ENCODE peak calls at places on chromosome 15, in four cellular contexts. F is BE2C, I is hypothalamus, P is HT1080. Q is an unnamed sample.

GRCh38 chr15:87354661-87355410 is 901.7 kb downstream of the NTRK3 start:
- DNase-seq in P (peak), I (no peak), F (no peak), Q (peak)

GRCh38 chr15:30649952-30650929 is 24.3 kb downstream of the ARHGAP11B start:
- DNase-seq in F (no peak), P (peak), I (peak), Q (no peak)

GRCh38 chr15:41546846-41547786 is 3.1 kb upstream of the RPAP1 start:
- DNase-seq in F (no peak), P (peak), I (no peak), Q (peak)

GRCh38 chr15:57245714-57246113 is 130.6 kb upstream of the CGNL1 start:
- DNase-seq in I (no peak), P (no peak), F (no peak), Q (no peak)

GRCh38 chr15:62999923-63000484 is 42.5 kb upstream of the TPM1 start:
- DNase-seq in F (no peak), P (no peak), I (no peak), Q (peak)

GRCh38 chr15:80970018-80970657 is 19.5 kb downstream of the MESD start:
- DNase-seq in P (peak), F (peak), I (peak), Q (peak)

GRCh38 chr15:52683585-52683984 is 4.4 kb upstream of the ATOSA start:
- DNase-seq in I (no peak), F (no peak), P (no peak), Q (no peak)

GRCh38 chr15:43293402-43293801 is 26.7 kb upstream of the TGM5 start:
- DNase-seq in P (no peak), F (peak), I (no peak), Q (no peak)

GRCh38 chr15:58114812-58115211 is 23.4 kb upstream of the AQP9 start:
- DNase-seq in I (no peak), F (no peak), P (no peak), Q (no peak)

GRCh38 chr15:66189291-66189690 is 64.3 kb downstream of the MEGF11 start:
- DNase-seq in P (no peak), I (no peak), F (no peak), Q (no peak)

GRCh38 chr15:61084944-61085367 is 144.1 kb downstream of the RORA start:
- DNase-seq in I (no peak), F (peak), P (no peak), Q (no peak)

GRCh38 chr15:58387130-58387529 is 44.7 kb upstream of the LIPC start:
- DNase-seq in F (no peak), P (peak), I (no peak), Q (peak)

GRCh38 chr15:69098688-69099087 is 61.7 kb upstream of the GLCE start:
- DNase-seq in F (peak), I (no peak), P (no peak), Q (no peak)

GRCh38 chr15:72532991-72533601 is 59.0 kb downstream of the ARIH1 start:
- DNase-seq in I (no peak), F (no peak), P (peak), Q (no peak)

GRCh38 chr15:62059818-62060115 is 480 bp downstream of the VPS13C start:
- DNase-seq in P (peak), I (peak), F (peak), Q (peak)

GRCh38 chr15:85831415-85832113 is 36.8 kb upstream of the KLHL25 start:
- DNase-seq in P (no peak), I (peak), F (peak), Q (peak)

GRCh38 chr15:83248151-83248851 is 36.2 kb downstream of the BNC1 start:
- DNase-seq in F (peak), P (peak), I (peak), Q (peak)

GRCh38 chr15:22794621-22795167 is 8.2 kb downstream of the NIPA1 start:
- DNase-seq in P (no peak), F (no peak), I (no peak), Q (no peak)

GRCh38 chr15:72368895-72369294 is 6.9 kb downstream of the HEXA start:
- DNase-seq in P (no peak), I (peak), F (no peak), Q (no peak)

GRCh38 chr15:100093211-100094126 is 248.3 kb downstream of the ADAMTS17 start:
- DNase-seq in F (no peak), I (no peak), P (peak), Q (no peak)

GRCh38 chr15:32643907-32644445 is 2.5 kb downstream of the SCG5 start:
- DNase-seq in I (no peak), F (no peak), P (peak), Q (no peak)

GRCh38 chr15:85607842-85608241 is 186.9 kb downstream of the KLHL25 start:
- DNase-seq in P (peak), F (no peak), I (peak), Q (peak)

GRCh38 chr15:67836477-67836876 is 3.4 kb downstream of the RNU6-1 start:
- DNase-seq in F (peak), P (no peak), I (peak), Q (no peak)